ENCODE peak calls at places on chromosome 11, in seven cellular contexts. W is OCI-LY7, D is A549, V is AG04450, P is activated B cell treated with CpG ODN at 0.5 μM for 24 hours, A is choroid plexus epithelial cell, G is epithelial cell of esophagus. K is an unnamed sample.
A peak's percentile ranks its signal among the peaks of the same experiment; 100 is the strongest.

GRCh38 chr11:109914038-109914437 is 179.2 kb upstream of the ZC3H12C start:
- DNase-seq in W (no peak), D (no peak), V (no peak), P (no peak), A (no peak), G (peak; percentile 91), K (no peak)

GRCh38 chr11:34624069-34624468 is 3.2 kb downstream of the EHF start:
- DNase-seq in W (no peak), D (no peak), V (no peak), P (peak; percentile 46), A (no peak), G (peak; percentile 75), K (no peak)

GRCh38 chr11:120554771-120555432 is 43.4 kb downstream of the GRIK4 start:
- DNase-seq in W (peak; percentile 5), D (no peak), V (peak; percentile 26), P (no peak), A (peak; percentile 66), G (no peak), K (no peak)

GRCh38 chr11:70910835-70911234 is 341.5 kb downstream of the SHANK2 start:
- DNase-seq in W (no peak), D (no peak), V (no peak), P (no peak), A (no peak), G (peak; percentile 55), K (no peak)

GRCh38 chr11:124676386-124676785 is 2.7 kb downstream of the SPA17 start:
- DNase-seq in W (no peak), D (no peak), V (no peak), P (no peak), A (peak; percentile 78), G (peak; percentile 13), K (no peak)

GRCh38 chr11:76233936-76234703 is 27.8 kb upstream of the WNT11 start:
- DNase-seq in W (peak; percentile 83), D (no peak), V (no peak), P (peak; percentile 52), A (peak; percentile 41), G (peak; percentile 28), K (peak; percentile 93)

GRCh38 chr11:112453601-112454577 is 193.2 kb upstream of the PLET1 start:
- DNase-seq in W (peak; percentile 17), D (peak; percentile 25), V (no peak), P (no peak), A (peak; percentile 47), G (peak; percentile 56), K (no peak)

GRCh38 chr11:31628111-31628510 is 118.5 kb downstream of the ELP4 start:
- DNase-seq in W (no peak), D (no peak), V (no peak), P (no peak), A (no peak), G (peak; percentile 44), K (no peak)

GRCh38 chr11:123239371-123240150 is 44.5 kb upstream of the CLMP start:
- DNase-seq in W (no peak), D (no peak), V (no peak), P (no peak), A (no peak), G (peak; percentile 68), K (no peak)

GRCh38 chr11:102846292-102846691 is 2.9 kb upstream of the MMP3 start:
- DNase-seq in W (no peak), D (no peak), V (no peak), P (no peak), A (no peak), G (peak; percentile 69), K (no peak)

GRCh38 chr11:69249641-69250502 is 44.1 kb upstream of the MYEOV start:
- DNase-seq in W (no peak), D (no peak), V (peak; percentile 37), P (no peak), A (peak; percentile 79), G (peak; percentile 61), K (no peak)

GRCh38 chr11:17443423-17443822 is 33.2 kb downstream of the ABCC8 start:
- DNase-seq in W (no peak), D (no peak), V (no peak), P (no peak), A (no peak), G (no peak), K (no peak)

GRCh38 chr11:16989554-16989953 is 24.7 kb downstream of the PLEKHA7 start:
- DNase-seq in W (no peak), D (no peak), V (no peak), P (no peak), A (no peak), G (no peak), K (no peak)

GRCh38 chr11:19524171-19524671 is 188.4 kb upstream of the NAV2 start:
- DNase-seq in W (no peak), D (no peak), V (no peak), P (no peak), A (peak; percentile 62), G (no peak), K (no peak)

GRCh38 chr11:56509439-56509838 is 18.3 kb upstream of the OR5M8 start:
- DNase-seq in W (no peak), D (no peak), V (no peak), P (no peak), A (no peak), G (peak; percentile 24), K (no peak)

GRCh38 chr11:117096140-117096972 is 1.9 kb downstream of the SIK3 start:
- DNase-seq in W (peak; percentile 75), D (no peak), V (no peak), P (peak; percentile 37), A (peak; percentile 19), G (no peak), K (no peak)

GRCh38 chr11:114892381-114893197 is 214.3 kb downstream of the NXPE2 start:
- DNase-seq in W (peak; percentile 17), D (peak; percentile 5), V (no peak), P (no peak), A (no peak), G (no peak), K (no peak)

GRCh38 chr11:73271936-73272679 is at the start of gene P2RY6:
- DNase-seq in W (no peak), D (peak; percentile 97), V (no peak), P (no peak), A (peak; percentile 37), G (peak; percentile 88), K (peak; percentile 83)

GRCh38 chr11:69280451-69280850 is 13.5 kb upstream of the MYEOV start:
- DNase-seq in W (no peak), D (no peak), V (no peak), P (no peak), A (peak; percentile 76), G (peak; percentile 92), K (no peak)

DNA sequence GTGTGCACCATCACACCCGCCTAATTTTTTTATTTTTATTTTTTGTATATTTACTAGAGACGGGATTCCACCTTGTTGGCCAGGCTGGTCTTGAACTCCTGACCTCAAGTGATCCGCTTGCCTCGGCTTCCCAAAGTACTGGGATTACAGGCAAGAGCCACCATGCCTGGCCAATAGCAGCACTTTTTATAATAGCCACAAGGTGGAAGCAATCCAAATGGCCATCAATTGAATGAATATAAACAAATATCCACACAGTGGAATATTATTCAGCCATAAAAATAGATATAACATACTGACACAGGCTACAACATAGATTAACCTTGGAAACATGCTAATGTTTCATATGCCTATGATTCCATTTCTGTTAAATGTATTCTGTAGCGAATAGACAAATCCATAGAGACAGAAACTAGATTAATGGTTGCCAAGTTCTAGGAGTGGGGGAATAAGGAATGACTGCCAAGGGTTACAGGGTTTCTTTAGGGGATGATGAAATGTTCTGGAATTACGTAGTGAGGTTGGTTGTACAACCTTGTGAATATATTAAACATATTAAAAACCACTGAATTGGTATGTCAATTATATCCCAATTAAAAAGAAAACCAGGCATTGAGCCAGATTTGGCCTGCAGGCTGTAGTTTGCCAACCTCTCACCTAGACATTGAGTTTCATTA is 4.8 kb downstream of the VPS51 start:
- DNase-seq in W (no peak), D (no peak), V (no peak), P (no peak), A (no peak), G (no peak), K (no peak)
- TF ChIP-seq CTCF in W (peak; percentile 45), D (no peak), V (peak; percentile 2), P (no peak), A (peak; percentile 9), G (no peak), K (peak; percentile 20)

DNA sequence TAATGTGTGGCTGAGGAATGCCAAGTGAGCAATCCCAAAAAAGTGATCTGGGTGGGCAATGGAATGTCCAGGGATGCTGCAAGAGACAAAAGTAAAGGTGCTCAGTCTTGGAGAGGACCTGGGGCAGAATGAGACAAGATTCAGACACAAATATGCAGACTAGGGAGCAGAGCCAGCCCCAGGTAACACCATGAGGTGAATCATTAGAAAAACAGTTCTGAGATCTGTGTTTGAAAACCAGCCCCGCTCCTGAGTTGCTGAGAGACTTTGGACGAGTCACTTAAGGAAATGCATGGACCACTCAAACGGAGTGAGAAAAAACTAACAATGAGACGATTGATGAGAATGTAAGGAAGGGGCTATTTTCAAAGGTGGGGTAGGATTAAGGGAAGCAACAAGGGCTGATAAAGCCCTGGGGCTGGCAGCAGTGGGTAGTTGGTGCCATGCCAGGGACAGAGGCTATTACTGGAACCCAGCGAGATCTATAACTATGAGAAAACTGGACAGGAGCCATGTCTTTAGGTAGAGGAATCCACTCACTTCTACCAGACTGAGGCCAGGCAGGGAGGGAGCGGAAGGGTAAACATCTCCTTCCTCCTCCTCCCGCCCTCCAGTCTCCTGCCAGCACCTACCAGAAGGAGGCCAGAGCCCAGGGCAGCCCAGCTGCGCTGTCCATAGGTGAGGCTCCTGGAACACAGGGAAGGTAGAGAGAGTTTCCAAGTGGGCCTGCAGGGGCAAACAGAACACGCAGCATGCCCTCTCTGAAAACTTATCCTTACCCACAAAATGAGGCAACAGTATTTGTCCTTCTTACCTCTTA is 130.4 kb upstream of the TEAD1 start:
- DNase-seq in W (no peak), D (no peak), V (no peak), P (no peak), A (no peak), G (peak; percentile 84), K (no peak)
- TF ChIP-seq CTCF in W (no peak), D (no peak), V (peak; percentile 9), P (no peak), A (no peak), G (no peak), K (no peak)

GRCh38 chr11:94973099-94973968 is at the start of the genes CWC15 and KDM4D:
- DNase-seq in W (peak; percentile 95), D (peak; percentile 89), V (peak; percentile 69), P (peak; percentile 87), A (peak; percentile 95), G (peak; percentile 94), K (peak; percentile 92)
- TF ChIP-seq CTCF in W (no peak), D (no peak), V (no peak), P (no peak), A (no peak), G (no peak), K (no peak)

GRCh38 chr11:42410251-42410956 is 901.4 kb upstream of the API5 start:
- DNase-seq in W (peak; percentile 3), D (no peak), V (no peak), P (no peak), A (no peak), G (no peak), K (no peak)

GRCh38 chr11:42407379-42407778 is 904.4 kb upstream of the API5 start:
- DNase-seq in W (peak; percentile 37), D (no peak), V (no peak), P (no peak), A (no peak), G (no peak), K (no peak)
- TF ChIP-seq CTCF in W (peak; percentile 50), D (no peak), V (no peak), P (no peak), A (no peak), G (no peak), K (no peak)

K was measured in CD14-positive monocyte.